ENCODE peak calls at places on chromosomes 1 and 21, in ten cellular contexts. One of them, this sample, is unnamed.

GRCh38 chr1:220287129-220287528 is 14.9 kb upstream of the RAB3GAP2 start:
- DNase-seq in psoas muscle: no peak
- DNase-seq in endothelial cell of umbilical vein: no peak
- DNase-seq in stimulated activated CD4-positive, alpha-beta T cell treated with anti-CD3 and anti-CD28 coated beads, Interleukin-12 subunit alpha, Interleukin-12 subunit beta, amount 100 ng/mL, for 24 hours: no peak
- DNase-seq in stimulated activated CD8-positive, alpha-beta memory T cell treated with anti-CD3 and anti-CD28 coated beads, Interleukin-15, amount 100 ng/mL, for 4 hours: no peak
- DNase-seq in SK-N-MC: no peak
- DNase-seq in PC-3: no peak
- DNase-seq in NCI-H2081: no peak
- DNase-seq in naive thymus-derived CD4-positive, alpha-beta T cell: no peak
- DNase-seq in HFFc6: no peak
- DNase-seq in this sample: no peak

GRCh38 chr1:112905420-112906154 is 50.4 kb downstream of the SLC16A1 start:
- DNase-seq in naive thymus-derived CD4-positive, alpha-beta T cell: no peak
- DNase-seq in psoas muscle: no peak
- DNase-seq in stimulated activated CD4-positive, alpha-beta T cell treated with anti-CD3 and anti-CD28 coated beads, Interleukin-12 subunit alpha, Interleukin-12 subunit beta, amount 100 ng/mL, for 24 hours: no peak
- DNase-seq in NCI-H2081: no peak
- DNase-seq in endothelial cell of umbilical vein: peak
- DNase-seq in SK-N-MC: no peak
- DNase-seq in PC-3: peak
- DNase-seq in HFFc6: no peak
- DNase-seq in stimulated activated CD8-positive, alpha-beta memory T cell treated with anti-CD3 and anti-CD28 coated beads, Interleukin-15, amount 100 ng/mL, for 4 hours: no peak
- DNase-seq in this sample: no peak

GRCh38 chr1:89720839-89721238 is 87.9 kb downstream of the LRRC8C start:
- DNase-seq in stimulated activated CD8-positive, alpha-beta memory T cell treated with anti-CD3 and anti-CD28 coated beads, Interleukin-15, amount 100 ng/mL, for 4 hours: no peak
- DNase-seq in psoas muscle: no peak
- DNase-seq in stimulated activated CD4-positive, alpha-beta T cell treated with anti-CD3 and anti-CD28 coated beads, Interleukin-12 subunit alpha, Interleukin-12 subunit beta, amount 100 ng/mL, for 24 hours: no peak
- DNase-seq in naive thymus-derived CD4-positive, alpha-beta T cell: no peak
- DNase-seq in PC-3: no peak
- DNase-seq in NCI-H2081: no peak
- DNase-seq in endothelial cell of umbilical vein: no peak
- DNase-seq in HFFc6: no peak
- DNase-seq in SK-N-MC: no peak
- DNase-seq in this sample: no peak

GRCh38 chr1:225481738-225482137 is 53.9 kb upstream of the LBR start:
- DNase-seq in naive thymus-derived CD4-positive, alpha-beta T cell: no peak
- DNase-seq in NCI-H2081: peak
- DNase-seq in HFFc6: no peak
- DNase-seq in PC-3: no peak
- DNase-seq in stimulated activated CD4-positive, alpha-beta T cell treated with anti-CD3 and anti-CD28 coated beads, Interleukin-12 subunit alpha, Interleukin-12 subunit beta, amount 100 ng/mL, for 24 hours: no peak
- DNase-seq in stimulated activated CD8-positive, alpha-beta memory T cell treated with anti-CD3 and anti-CD28 coated beads, Interleukin-15, amount 100 ng/mL, for 4 hours: no peak
- DNase-seq in psoas muscle: no peak
- DNase-seq in endothelial cell of umbilical vein: no peak
- DNase-seq in SK-N-MC: no peak
- DNase-seq in this sample: no peak

GRCh38 chr1:29602203-29602602 is 365.9 kb downstream of the PTPRU start:
- DNase-seq in NCI-H2081: no peak
- DNase-seq in SK-N-MC: no peak
- DNase-seq in HFFc6: no peak
- DNase-seq in PC-3: no peak
- DNase-seq in stimulated activated CD8-positive, alpha-beta memory T cell treated with anti-CD3 and anti-CD28 coated beads, Interleukin-15, amount 100 ng/mL, for 4 hours: no peak
- DNase-seq in psoas muscle: no peak
- DNase-seq in stimulated activated CD4-positive, alpha-beta T cell treated with anti-CD3 and anti-CD28 coated beads, Interleukin-12 subunit alpha, Interleukin-12 subunit beta, amount 100 ng/mL, for 24 hours: no peak
- DNase-seq in naive thymus-derived CD4-positive, alpha-beta T cell: no peak
- DNase-seq in endothelial cell of umbilical vein: no peak
- DNase-seq in this sample: no peak

GRCh38 chr1:46520063-46520911 is 30.7 kb downstream of the DMBX1 start:
- DNase-seq in PC-3: peak
- DNase-seq in stimulated activated CD4-positive, alpha-beta T cell treated with anti-CD3 and anti-CD28 coated beads, Interleukin-12 subunit alpha, Interleukin-12 subunit beta, amount 100 ng/mL, for 24 hours: no peak
- DNase-seq in stimulated activated CD8-positive, alpha-beta memory T cell treated with anti-CD3 and anti-CD28 coated beads, Interleukin-15, amount 100 ng/mL, for 4 hours: no peak
- DNase-seq in naive thymus-derived CD4-positive, alpha-beta T cell: no peak
- DNase-seq in NCI-H2081: no peak
- DNase-seq in psoas muscle: peak
- DNase-seq in SK-N-MC: no peak
- DNase-seq in endothelial cell of umbilical vein: no peak
- DNase-seq in HFFc6: peak
- DNase-seq in this sample: peak

GRCh38 chr1:204848579-204848978 is 22.1 kb upstream of the NFASC start:
- DNase-seq in psoas muscle: no peak
- DNase-seq in NCI-H2081: no peak
- DNase-seq in PC-3: no peak
- DNase-seq in HFFc6: no peak
- DNase-seq in stimulated activated CD8-positive, alpha-beta memory T cell treated with anti-CD3 and anti-CD28 coated beads, Interleukin-15, amount 100 ng/mL, for 4 hours: no peak
- DNase-seq in naive thymus-derived CD4-positive, alpha-beta T cell: no peak
- DNase-seq in endothelial cell of umbilical vein: no peak
- DNase-seq in SK-N-MC: no peak
- DNase-seq in stimulated activated CD4-positive, alpha-beta T cell treated with anti-CD3 and anti-CD28 coated beads, Interleukin-12 subunit alpha, Interleukin-12 subunit beta, amount 100 ng/mL, for 24 hours: no peak
- DNase-seq in this sample: no peak

GRCh38 chr1:200367841-200368534 is 41.8 kb downstream of the ZNF281 start:
- DNase-seq in NCI-H2081: no peak
- DNase-seq in PC-3: no peak
- DNase-seq in SK-N-MC: no peak
- DNase-seq in stimulated activated CD8-positive, alpha-beta memory T cell treated with anti-CD3 and anti-CD28 coated beads, Interleukin-15, amount 100 ng/mL, for 4 hours: no peak
- DNase-seq in stimulated activated CD4-positive, alpha-beta T cell treated with anti-CD3 and anti-CD28 coated beads, Interleukin-12 subunit alpha, Interleukin-12 subunit beta, amount 100 ng/mL, for 24 hours: no peak
- DNase-seq in psoas muscle: no peak
- DNase-seq in HFFc6: peak
- DNase-seq in endothelial cell of umbilical vein: no peak
- DNase-seq in naive thymus-derived CD4-positive, alpha-beta T cell: no peak
- DNase-seq in this sample: peak

GRCh38 chr21:39854572-39854971 is 12.7 kb upstream of the PCP4 start:
- DNase-seq in stimulated activated CD8-positive, alpha-beta memory T cell treated with anti-CD3 and anti-CD28 coated beads, Interleukin-15, amount 100 ng/mL, for 4 hours: no peak
- DNase-seq in HFFc6: no peak
- DNase-seq in SK-N-MC: no peak
- DNase-seq in NCI-H2081: no peak
- DNase-seq in endothelial cell of umbilical vein: no peak
- DNase-seq in PC-3: no peak
- DNase-seq in stimulated activated CD4-positive, alpha-beta T cell treated with anti-CD3 and anti-CD28 coated beads, Interleukin-12 subunit alpha, Interleukin-12 subunit beta, amount 100 ng/mL, for 24 hours: no peak
- DNase-seq in psoas muscle: no peak
- DNase-seq in naive thymus-derived CD4-positive, alpha-beta T cell: no peak
- DNase-seq in this sample: no peak

GRCh38 chr1:204975568-204976235 is 67.3 kb upstream of the CNTN2 start:
- DNase-seq in naive thymus-derived CD4-positive, alpha-beta T cell: peak
- DNase-seq in NCI-H2081: peak
- DNase-seq in PC-3: peak
- DNase-seq in psoas muscle: no peak
- DNase-seq in endothelial cell of umbilical vein: peak
- DNase-seq in SK-N-MC: no peak
- DNase-seq in HFFc6: peak
- DNase-seq in stimulated activated CD8-positive, alpha-beta memory T cell treated with anti-CD3 and anti-CD28 coated beads, Interleukin-15, amount 100 ng/mL, for 4 hours: no peak
- DNase-seq in stimulated activated CD4-positive, alpha-beta T cell treated with anti-CD3 and anti-CD28 coated beads, Interleukin-12 subunit alpha, Interleukin-12 subunit beta, amount 100 ng/mL, for 24 hours: peak
- DNase-seq in this sample: no peak

GRCh38 chr1:50080904-50081586 is 27.7 kb upstream of the ELAVL4 start:
- DNase-seq in HFFc6: no peak
- DNase-seq in psoas muscle: no peak
- DNase-seq in naive thymus-derived CD4-positive, alpha-beta T cell: no peak
- DNase-seq in NCI-H2081: peak
- DNase-seq in stimulated activated CD8-positive, alpha-beta memory T cell treated with anti-CD3 and anti-CD28 coated beads, Interleukin-15, amount 100 ng/mL, for 4 hours: no peak
- DNase-seq in stimulated activated CD4-positive, alpha-beta T cell treated with anti-CD3 and anti-CD28 coated beads, Interleukin-12 subunit alpha, Interleukin-12 subunit beta, amount 100 ng/mL, for 24 hours: no peak
- DNase-seq in SK-N-MC: no peak
- DNase-seq in endothelial cell of umbilical vein: no peak
- DNase-seq in PC-3: peak
- DNase-seq in this sample: no peak

GRCh38 chr1:85894651-85895050 is 186.4 kb upstream of the ZNHIT6 start:
- DNase-seq in psoas muscle: no peak
- DNase-seq in stimulated activated CD4-positive, alpha-beta T cell treated with anti-CD3 and anti-CD28 coated beads, Interleukin-12 subunit alpha, Interleukin-12 subunit beta, amount 100 ng/mL, for 24 hours: no peak
- DNase-seq in PC-3: peak
- DNase-seq in SK-N-MC: peak
- DNase-seq in HFFc6: peak
- DNase-seq in endothelial cell of umbilical vein: peak
- DNase-seq in naive thymus-derived CD4-positive, alpha-beta T cell: no peak
- DNase-seq in stimulated activated CD8-positive, alpha-beta memory T cell treated with anti-CD3 and anti-CD28 coated beads, Interleukin-15, amount 100 ng/mL, for 4 hours: no peak
- DNase-seq in NCI-H2081: no peak
- DNase-seq in this sample: peak

GRCh38 chr1:160091666-160092223 is 6.7 kb downstream of the IGSF8 start:
- DNase-seq in stimulated activated CD4-positive, alpha-beta T cell treated with anti-CD3 and anti-CD28 coated beads, Interleukin-12 subunit alpha, Interleukin-12 subunit beta, amount 100 ng/mL, for 24 hours: no peak
- DNase-seq in SK-N-MC: no peak
- DNase-seq in NCI-H2081: no peak
- DNase-seq in stimulated activated CD8-positive, alpha-beta memory T cell treated with anti-CD3 and anti-CD28 coated beads, Interleukin-15, amount 100 ng/mL, for 4 hours: no peak
- DNase-seq in PC-3: no peak
- DNase-seq in naive thymus-derived CD4-positive, alpha-beta T cell: no peak
- DNase-seq in HFFc6: no peak
- DNase-seq in endothelial cell of umbilical vein: no peak
- DNase-seq in psoas muscle: no peak
- DNase-seq in this sample: no peak

This sample was measured in AG04450.